ENCODE peak calls at places on chromosomes 13 and 19, in ten cellular contexts. S is GM13977, P is cardiac fibroblast, H is upper lobe of right lung, U is uterus, E is heart left ventricle, K is upper lobe of left lung, D is neural crest cell, C is HL-60, O is GM12864. Y is an unnamed sample.

GRCh38 chr19:13356185-13356584 is 150.1 kb downstream of the CACNA1A start:
- DNase-seq in S (no peak), P (no peak), H (no peak), U (no peak), E (no peak), K (no peak), D (no peak), C (no peak), O (no peak), Y (no peak)

GRCh38 chr13:86020350-86021002 is 221.3 kb upstream of the SLITRK6 start:
- DNase-seq in S (no peak), P (peak), H (no peak), U (no peak), E (no peak), K (no peak), D (no peak), C (no peak), O (no peak), Y (no peak)

GRCh38 chr13:27362064-27362751 is 62.2 kb upstream of the GTF3A start:
- DNase-seq in S (peak), P (peak), H (peak), U (peak), E (peak), K (peak), D (peak), C (peak), O (no peak), Y (peak)

GRCh38 chr19:58346961-58347929 is 6.0 kb downstream of the A1BG start:
- DNase-seq in S (peak), P (peak), H (peak), U (peak), E (peak), K (peak), D (peak), C (peak), O (peak), Y (no peak)

GRCh38 chr19:48397263-48397635 is 3.8 kb downstream of the GRIN2D start:
- DNase-seq in S (no peak), P (no peak), H (no peak), U (no peak), E (no peak), K (no peak), D (no peak), C (no peak), O (no peak), Y (no peak)

GRCh38 chr13:43170497-43170896 is 147.1 kb downstream of the DNAJC15 start:
- DNase-seq in S (no peak), P (no peak), H (no peak), U (no peak), E (no peak), K (no peak), D (no peak), C (no peak), O (no peak), Y (no peak)

GRCh38 chr13:33274264-33274663 is 11.3 kb downstream of the STARD13 start:
- DNase-seq in S (no peak), P (no peak), H (no peak), U (no peak), E (no peak), K (no peak), D (no peak), C (no peak), O (no peak), Y (no peak)

GRCh38 chr19:54203151-54203611 is 2.5 kb downstream of the RPS9 start:
- DNase-seq in S (no peak), P (peak), H (no peak), U (no peak), E (no peak), K (no peak), D (no peak), C (no peak), O (no peak), Y (no peak)

GRCh38 chr19:14070268-14071050 is 2.1 kb upstream of the MISP3 start:
- DNase-seq in S (no peak), P (no peak), H (no peak), U (no peak), E (no peak), K (no peak), D (no peak), C (no peak), O (no peak), Y (no peak)

GRCh38 chr19:18435848-18436631 is 1.9 kb downstream of the ISYNA1 start:
- DNase-seq in S (no peak), P (no peak), H (no peak), U (no peak), E (peak), K (no peak), D (no peak), C (no peak), O (no peak), Y (no peak)

GRCh38 chr19:18436651-18437478 is 1.1 kb downstream of the ISYNA1 start:
- DNase-seq in S (peak), P (peak), H (peak), U (peak), E (peak), K (peak), D (peak), C (no peak), O (no peak), Y (peak)

GRCh38 chr19:18438331-18439024 is 545 bp upstream of the ISYNA1 start:
- DNase-seq in S (no peak), P (peak), H (no peak), U (peak), E (peak), K (no peak), D (no peak), C (no peak), O (no peak), Y (no peak)

GRCh38 chr19:18439025-18439909 is 1.3 kb upstream of the ISYNA1 start:
- DNase-seq in S (no peak), P (peak), H (no peak), U (no peak), E (no peak), K (no peak), D (no peak), C (no peak), O (no peak), Y (no peak)

DNA sequence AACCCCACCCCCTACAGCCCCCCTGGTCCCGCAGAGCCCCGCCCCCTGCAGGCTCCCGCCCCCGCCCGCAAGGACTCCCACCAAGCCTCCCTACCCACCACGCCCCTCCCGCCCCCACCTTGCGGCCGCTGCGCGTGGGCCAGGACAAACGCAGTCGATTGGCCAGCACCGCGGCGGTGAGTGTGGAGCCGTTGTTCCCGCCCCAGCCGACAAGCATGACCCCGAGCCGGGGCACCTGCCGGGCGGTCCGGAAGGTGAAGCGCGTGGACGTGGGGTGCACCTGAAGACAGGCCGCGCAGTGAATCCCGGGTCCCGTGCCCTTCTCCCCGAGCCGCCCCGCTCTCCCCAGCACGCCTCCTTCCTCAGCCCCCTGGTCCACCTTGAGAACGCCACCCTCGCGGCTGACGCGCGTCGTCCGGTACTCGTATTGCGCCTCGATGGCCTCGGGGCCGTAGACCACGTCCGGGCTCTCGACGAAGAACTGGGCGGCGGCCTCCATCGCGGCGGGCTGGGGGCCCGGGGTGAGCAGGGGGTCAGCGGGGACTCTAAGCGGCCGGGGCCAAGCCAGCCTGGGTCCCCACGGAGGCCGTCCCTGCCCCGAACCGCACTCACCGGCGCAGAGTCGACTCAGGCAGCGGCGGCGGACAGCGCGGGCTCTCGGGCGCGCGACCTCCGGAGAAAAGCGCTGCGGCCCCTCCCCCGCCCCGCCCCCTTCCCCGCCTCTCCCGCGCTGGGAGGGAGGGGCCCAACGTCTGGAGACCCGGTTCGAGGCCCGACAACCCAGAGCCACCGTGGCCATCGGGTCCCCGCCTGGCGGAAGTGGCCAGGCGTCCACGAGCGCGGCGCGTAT is at the start of gene ISYNA1:
- DNase-seq in S (peak), P (peak), H (peak), U (peak), E (peak), K (no peak), D (no peak), C (no peak), O (no peak), Y (no peak)
- TF ChIP-seq CTCF in S (no peak), P (no peak), H (no peak), U (peak), E (no peak), K (no peak), D (peak), C (no peak), O (no peak), Y (no peak)

GRCh38 chr19:35045667-35046300 is 4.3 kb downstream of the HPN start:
- DNase-seq in S (peak), P (peak), H (no peak), U (no peak), E (no peak), K (no peak), D (no peak), C (peak), O (no peak), Y (no peak)
- TF ChIP-seq CTCF in S (peak), P (peak), H (peak), U (no peak), E (no peak), K (no peak), D (peak), C (peak), O (peak), Y (peak)

DNA sequence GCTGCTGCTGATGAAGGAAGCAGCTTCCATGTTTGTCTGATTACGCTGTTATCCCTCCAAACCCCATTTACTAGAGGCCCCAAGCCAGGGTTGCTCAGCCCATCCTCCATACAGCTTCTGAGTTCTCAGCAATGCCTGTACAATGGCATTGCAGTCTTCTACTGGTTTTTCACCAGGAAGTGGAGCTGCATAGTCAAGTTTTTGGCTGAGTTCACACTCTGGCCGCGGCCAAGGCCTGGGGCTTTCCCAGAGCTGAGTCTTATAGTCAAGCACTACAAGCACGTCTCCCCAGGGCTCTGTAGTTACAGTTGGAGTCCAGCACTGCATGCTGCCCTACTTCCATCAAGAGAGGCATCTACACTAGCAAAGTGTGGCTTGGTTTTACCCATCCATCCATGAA is 182.5 kb downstream of the POU4F1 start:
- DNase-seq in S (peak), P (no peak), H (no peak), U (no peak), E (peak), K (no peak), D (no peak), C (no peak), O (no peak), Y (no peak)
- TF ChIP-seq CTCF in S (no peak), P (no peak), H (no peak), U (no peak), E (no peak), K (no peak), D (no peak), C (no peak), O (no peak), Y (no peak)

GRCh38 chr19:49487277-49488045 is at the start of gene RPL13A:
- DNase-seq in S (peak), P (peak), H (peak), U (peak), E (peak), K (peak), D (peak), C (peak), O (peak), Y (peak)
- TF ChIP-seq CTCF in S (no peak), P (no peak), H (no peak), U (no peak), E (no peak), K (no peak), D (no peak), C (no peak), O (no peak), Y (no peak)

GRCh38 chr13:46992383-46992952 is 95.6 kb upstream of the HTR2A start:
- DNase-seq in S (no peak), P (peak), H (no peak), U (no peak), E (no peak), K (no peak), D (no peak), C (peak), O (no peak), Y (no peak)
- TF ChIP-seq CTCF in S (peak), P (peak), H (peak), U (no peak), E (no peak), K (no peak), D (peak), C (peak), O (peak), Y (peak)

DNA sequence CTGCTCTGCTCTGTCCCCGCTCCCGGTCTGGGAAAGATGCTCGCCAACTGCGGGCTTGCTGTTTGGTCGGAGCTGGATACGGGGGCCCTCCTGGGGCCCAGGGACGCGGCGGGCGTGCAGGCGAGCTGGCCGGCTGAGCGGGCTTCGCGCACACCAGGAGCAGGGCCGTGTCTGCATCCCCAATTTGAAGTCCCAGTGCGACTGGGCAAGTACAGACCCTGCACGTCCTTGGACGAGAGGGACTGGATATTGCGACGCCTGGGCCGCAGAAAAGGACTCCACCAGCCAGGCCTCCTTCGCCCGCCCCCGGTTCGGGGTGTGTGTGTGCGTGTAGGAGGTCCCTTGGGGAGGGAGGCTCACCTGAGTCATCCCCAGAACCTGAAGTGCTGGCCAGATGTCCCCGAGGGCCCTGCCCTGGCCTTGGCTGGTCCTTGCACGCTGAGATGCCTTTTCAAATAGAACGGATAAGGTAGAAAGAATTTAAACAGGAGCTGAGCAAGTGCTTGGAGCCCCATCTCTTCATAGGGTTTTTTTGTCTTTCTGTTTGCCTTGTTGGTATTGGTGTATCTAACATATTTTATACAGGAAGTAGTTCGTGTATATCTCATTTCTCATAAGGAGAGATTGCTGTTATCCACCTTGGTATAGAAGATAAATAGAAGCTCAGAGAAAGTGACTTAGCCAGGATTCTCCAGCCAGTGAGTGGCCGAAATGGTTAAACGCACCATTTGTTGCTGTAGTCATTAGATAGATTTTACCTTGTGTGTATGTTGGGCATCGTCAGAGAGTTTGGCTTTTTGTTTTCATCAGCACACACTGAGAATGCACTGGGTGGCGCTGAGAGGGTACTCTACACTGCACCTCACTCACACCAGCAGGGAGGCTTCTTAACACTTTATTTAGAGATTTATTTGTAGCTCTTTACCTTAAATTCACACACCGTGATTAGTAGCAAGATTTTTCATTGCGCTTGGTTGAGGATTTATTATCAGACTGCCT is 1.1 kb downstream of the NAXD start:
- DNase-seq in S (peak), P (peak), H (no peak), U (no peak), E (no peak), K (peak), D (no peak), C (peak), O (peak), Y (no peak)
- TF ChIP-seq CTCF in S (peak), P (no peak), H (no peak), U (no peak), E (no peak), K (no peak), D (no peak), C (no peak), O (peak), Y (peak)

DNA sequence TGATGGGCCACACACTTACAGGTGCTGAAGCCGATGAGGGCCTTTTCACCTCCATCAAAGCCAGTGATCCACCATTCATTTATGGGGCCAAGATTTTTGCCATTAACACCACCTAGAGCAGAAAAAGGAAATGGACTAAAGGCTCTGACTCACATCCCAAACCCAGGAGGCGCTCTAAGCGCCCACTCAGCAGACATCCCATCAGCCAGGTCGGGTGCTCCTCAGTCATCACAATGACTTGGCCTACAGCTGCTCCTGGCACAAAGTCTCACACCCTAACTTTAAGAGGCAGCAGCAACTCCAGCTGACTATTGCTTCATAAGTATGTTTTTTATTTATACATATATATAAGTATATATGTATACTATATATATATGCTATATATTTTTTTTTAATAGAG is 36.1 kb upstream of the EIF3G start:
- DNase-seq in S (no peak), P (peak), H (no peak), U (no peak), E (no peak), K (no peak), D (no peak), C (no peak), O (no peak), Y (no peak)
- TF ChIP-seq CTCF in S (no peak), P (no peak), H (no peak), U (no peak), E (no peak), K (no peak), D (no peak), C (no peak), O (no peak), Y (no peak)

GRCh38 chr13:97658556-97658955 is 224.6 kb downstream of the RAP2A start:
- DNase-seq in S (no peak), P (peak), H (no peak), U (no peak), E (no peak), K (no peak), D (no peak), C (no peak), O (no peak), Y (no peak)

GRCh38 chr13:97653741-97654140 is 219.8 kb downstream of the RAP2A start:
- DNase-seq in S (no peak), P (peak), H (no peak), U (no peak), E (no peak), K (no peak), D (no peak), C (no peak), O (no peak), Y (no peak)

GRCh38 chr13:97660488-97661086 is 226.6 kb downstream of the RAP2A start:
- DNase-seq in S (no peak), P (peak), H (no peak), U (no peak), E (peak), K (no peak), D (no peak), C (no peak), O (no peak), Y (no peak)

GRCh38 chr13:97659602-97660001 is 225.6 kb downstream of the RAP2A start:
- DNase-seq in S (no peak), P (peak), H (no peak), U (no peak), E (peak), K (no peak), D (no peak), C (no peak), O (no peak), Y (no peak)
- TF ChIP-seq CTCF in S (peak), P (peak), H (peak), U (no peak), E (peak), K (no peak), D (peak), C (no peak), O (peak), Y (peak)

DNA sequence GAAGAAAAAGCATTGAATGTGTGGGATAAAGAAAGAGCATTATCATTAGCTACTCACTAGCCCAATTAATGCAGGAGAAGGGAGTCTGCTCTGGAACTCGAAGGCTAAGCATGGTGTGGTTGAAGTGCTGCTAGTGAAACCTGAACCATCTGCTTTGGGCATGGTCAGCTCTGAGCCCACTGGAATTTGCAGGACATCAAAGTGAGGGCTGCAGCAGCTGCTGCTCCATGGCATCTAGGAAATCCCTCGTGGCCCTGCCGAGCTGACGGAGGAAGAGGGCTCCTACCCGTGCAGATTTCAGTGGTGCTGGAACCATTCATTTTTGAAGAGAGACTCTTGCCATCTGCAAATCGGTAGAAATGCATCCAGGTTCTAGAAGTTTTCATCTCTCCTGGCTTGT is 320.4 kb downstream of the ATP8A2 start:
- DNase-seq in S (no peak), P (no peak), H (no peak), U (no peak), E (no peak), K (no peak), D (no peak), C (no peak), O (no peak), Y (no peak)
- TF ChIP-seq CTCF in S (no peak), P (no peak), H (no peak), U (no peak), E (no peak), K (no peak), D (no peak), C (no peak), O (no peak), Y (no peak)

Y was measured in type B pancreatic cell.